ENCODE peak calls at places on chromosomes 6 and 20, in ten cellular contexts. T is activated CD8-positive, alpha-beta T cell treated with anti-CD3 and anti-CD28 coated beads for 36 hours; Q is activated T-cell treated with anti-CD3 and anti-CD28 coated beads, Interleukin-2, amount 50 U/mL, for 4 hours; C is posterior vena cava; J is AG04449; G is A549; O is stimulated activated CD4-positive, alpha-beta T cell treated with anti-CD3 and anti-CD28 coated beads, Interleukin-1b, Interleukin-23, amount 100 ng/mL, for 4 hours; M is T-cell; U is M059J; B is NCI-H187 treated with DMSO at 0.1 percent for 48 hours. D is an unnamed sample.

GRCh38 chr20:59322813-59323469 is 22.5 kb downstream of the EDN3 start:
- DNase-seq in C (no peak), J (no peak), M (no peak), Q (no peak), T (no peak), B (no peak), O (no peak), U (no peak), G (no peak), D (no peak)

GRCh38 chr6:169244684-169245383 is 8.8 kb downstream of the THBS2 start:
- DNase-seq in O (no peak), U (no peak), T (no peak), Q (no peak), C (peak; percentile 64), J (no peak), M (no peak), B (no peak), G (no peak), D (no peak)

GRCh38 chr20:11880694-11881093 is 37.0 kb upstream of the BTBD3 start:
- DNase-seq in M (no peak), G (no peak), B (no peak), U (peak; percentile 66), C (no peak), O (no peak), J (no peak), T (no peak), Q (no peak), D (no peak)

GRCh38 chr6:16184129-16184528 is 54.3 kb upstream of the GMPR start:
- DNase-seq in U (peak; percentile 72), M (no peak), G (peak; percentile 7), Q (no peak), B (no peak), J (no peak), T (peak; percentile 33), C (peak; percentile 78), O (no peak), D (no peak)

GRCh38 chr6:30206152-30206551 is 7.1 kb downstream of the TRIM26 start:
- DNase-seq in T (no peak), B (no peak), U (peak; percentile 66), G (no peak), M (no peak), Q (no peak), C (no peak), O (no peak), J (no peak), D (no peak)

GRCh38 chr6:52557389-52558265 is 19.2 kb downstream of the TRAM2 start:
- DNase-seq in U (no peak), G (no peak), T (no peak), O (no peak), C (no peak), M (no peak), B (no peak), Q (no peak), J (no peak), D (no peak)

GRCh38 chr6:21749754-21750153 is 156.2 kb downstream of the SOX4 start:
- DNase-seq in Q (no peak), O (no peak), T (no peak), U (no peak), G (no peak), J (no peak), B (peak; percentile 96), M (no peak), C (no peak), D (peak; percentile 9)

GRCh38 chr6:2546941-2547716 is 203.6 kb downstream of the MYLK4 start:
- DNase-seq in M (no peak), J (no peak), T (no peak), G (no peak), Q (no peak), C (no peak), U (no peak), B (no peak), O (no peak), D (no peak)

D was measured in NCI-H2107.